ENCODE peak calls at places on chromosome 6, in eight cellular contexts. Q is H7; O is NCI-H146; C is stimulated activated CD4-positive, alpha-beta T cell treated with anti-CD3 and anti-CD28 coated beads, Interleukin-1b, Interleukin-23, amount 100 ng/mL, for 24 hours; G is spleen; Y is uterus; P is GM20000; H is body of pancreas. S is an unnamed sample.

GRCh38 chr6:160887616-160888015 is 104.0 kb upstream of the MAP3K4 start:
- DNase-seq in Q (no peak), O (no peak), C (no peak), G (no peak), Y (no peak), P (no peak), H (no peak), S (no peak)

GRCh38 chr6:144314003-144314485 is 28.9 kb downstream of the UTRN start:
- DNase-seq in Q (no peak), O (no peak), C (no peak), G (peak; percentile 81), Y (peak; percentile 59), P (no peak), H (peak; percentile 33), S (peak; percentile 80)

GRCh38 chr6:167116109-167116837 is 6.6 kb upstream of the CCR6 start:
- DNase-seq in Q (peak; percentile 77), O (no peak), C (no peak), G (no peak), Y (peak; percentile 49), P (no peak), H (peak; percentile 12), S (no peak)

GRCh38 chr6:168666751-168667427 is 225.9 kb downstream of the SMOC2 start:
- DNase-seq in Q (peak; percentile 52), O (no peak), C (no peak), G (no peak), Y (peak; percentile 25), P (no peak), H (no peak), S (no peak)

GRCh38 chr6:161319231-161319630 is 45.4 kb upstream of the AGPAT4 start:
- DNase-seq in Q (no peak), O (no peak), C (no peak), G (no peak), Y (no peak), P (no peak), H (no peak), S (no peak)

GRCh38 chr6:157314705-157315321 is 8.5 kb downstream of the TMEM242 start:
- DNase-seq in Q (peak; percentile 74), O (no peak), C (no peak), G (no peak), Y (no peak), P (peak; percentile 61), H (peak; percentile 29), S (peak; percentile 90)

GRCh38 chr6:71768356-71768755 is 118.0 kb upstream of the RIMS1 start:
- DNase-seq in Q (no peak), O (no peak), C (no peak), G (no peak), Y (no peak), P (no peak), H (no peak), S (no peak)

GRCh38 chr6:109442393-109442924 is 1.9 kb downstream of the SMPD2 start:
- DNase-seq in Q (no peak), O (no peak), C (no peak), G (no peak), Y (no peak), P (no peak), H (no peak), S (no peak)

GRCh38 chr6:133740784-133741183 is 148.1 kb upstream of the TCF21 start:
- DNase-seq in Q (no peak), O (no peak), C (no peak), G (no peak), Y (no peak), P (no peak), H (no peak), S (no peak)

GRCh38 chr6:133369755-133370154 is 128.6 kb downstream of the EYA4 start:
- DNase-seq in Q (no peak), O (peak; percentile 22), C (no peak), G (no peak), Y (no peak), P (no peak), H (no peak), S (no peak)

GRCh38 chr6:3623451-3624267 is 127.9 kb downstream of the PXDC1 start:
- DNase-seq in Q (no peak), O (no peak), C (no peak), G (peak; percentile 33), Y (no peak), P (no peak), H (no peak), S (peak; percentile 53)

GRCh38 chr6:107244742-107245470 is 129.6 kb upstream of the BEND3 start:
- DNase-seq in Q (no peak), O (no peak), C (no peak), G (no peak), Y (no peak), P (no peak), H (no peak), S (no peak)

GRCh38 chr6:108798672-108799355 is 49.4 kb upstream of the ARMC2 start:
- DNase-seq in Q (no peak), O (peak; percentile 57), C (no peak), G (peak; percentile 89), Y (peak; percentile 32), P (no peak), H (peak; percentile 41), S (peak; percentile 85)

GRCh38 chr6:41653642-41654432 is 15.6 kb downstream of the MDFI start:
- DNase-seq in Q (no peak), O (no peak), C (no peak), G (peak; percentile 23), Y (no peak), P (no peak), H (no peak), S (no peak)

GRCh38 chr6:147837540-147837939 is 329.1 kb downstream of the SAMD5 start:
- DNase-seq in Q (no peak), O (no peak), C (no peak), G (no peak), Y (no peak), P (no peak), H (no peak), S (no peak)

GRCh38 chr6:31728767-31729514 is at the start of gene DDAH2:
- DNase-seq in Q (peak; percentile 78), O (no peak), C (no peak), G (peak; percentile 86), Y (peak; percentile 38), P (no peak), H (no peak), S (no peak)

GRCh38 chr6:142356271-142356938 is 54.6 kb downstream of the ADGRG6 start:
- DNase-seq in Q (no peak), O (no peak), C (no peak), G (no peak), Y (no peak), P (no peak), H (no peak), S (no peak)

GRCh38 chr6:169659820-169660610 is 41.8 kb downstream of the WDR27 start:
- DNase-seq in Q (no peak), O (no peak), C (no peak), G (no peak), Y (no peak), P (no peak), H (no peak), S (peak; percentile 16)

GRCh38 chr6:32679501-32679900 is 13.0 kb upstream of the HLA-DQB1 start:
- DNase-seq in Q (no peak), O (no peak), C (no peak), G (no peak), Y (no peak), P (no peak), H (no peak), S (no peak)

GRCh38 chr6:52346503-52346902 is 15.4 kb upstream of the PAQR8 start:
- DNase-seq in Q (no peak), O (no peak), C (no peak), G (no peak), Y (no peak), P (no peak), H (no peak), S (no peak)

GRCh38 chr6:137112067-137112355 is 61.4 kb downstream of the IL22RA2 start:
- DNase-seq in Q (no peak), O (no peak), C (no peak), G (no peak), Y (no peak), P (no peak), H (no peak), S (peak; percentile 28)

GRCh38 chr6:154602708-154603107 is 92.2 kb upstream of the CNKSR3 start:
- DNase-seq in Q (no peak), O (no peak), C (no peak), G (no peak), Y (no peak), P (no peak), H (no peak), S (no peak)

GRCh38 chr6:4914412-4915159 is 89.3 kb downstream of the RPP40 start:
- DNase-seq in Q (no peak), O (no peak), C (no peak), G (no peak), Y (no peak), P (no peak), H (no peak), S (no peak)

GRCh38 chr6:137297887-137298286 is 78.7 kb upstream of the IFNGR1 start:
- DNase-seq in Q (peak; percentile 69), O (peak; percentile 16), C (no peak), G (no peak), Y (no peak), P (no peak), H (no peak), S (peak; percentile 69)

GRCh38 chr6:167255918-167256553 is 35.1 kb upstream of the UNC93A start:
- DNase-seq in Q (no peak), O (no peak), C (no peak), G (no peak), Y (no peak), P (no peak), H (no peak), S (no peak)

GRCh38 chr6:20367716-20368485 is 33.8 kb upstream of the E2F3 start:
- DNase-seq in Q (no peak), O (no peak), C (no peak), G (no peak), Y (no peak), P (no peak), H (no peak), S (no peak)

GRCh38 chr6:53306819-53307347 is 41.9 kb downstream of the ELOVL5 start:
- DNase-seq in Q (no peak), O (no peak), C (no peak), G (no peak), Y (no peak), P (peak; percentile 65), H (no peak), S (no peak)

GRCh38 chr6:99514089-99514488 is 1.1 kb downstream of the USP45 start:
- DNase-seq in Q (peak; percentile 29), O (peak; percentile 3), C (no peak), G (no peak), Y (no peak), P (no peak), H (no peak), S (peak; percentile 55)

GRCh38 chr6:26595669-26596269 is 984 bp upstream of the ABT1 start:
- DNase-seq in Q (peak; percentile 88), O (peak; percentile 92), C (peak; percentile 88), G (peak; percentile 96), Y (peak; percentile 94), P (peak; percentile 75), H (peak; percentile 95), S (peak; percentile 90)

GRCh38 chr6:167898673-167899311 is 72.1 kb downstream of the AFDN start:
- DNase-seq in Q (no peak), O (peak; percentile 23), C (no peak), G (no peak), Y (no peak), P (peak; percentile 21), H (no peak), S (peak; percentile 65)

GRCh38 chr6:3518356-3518841 is 61.5 kb upstream of the SLC22A23 start:
- DNase-seq in Q (no peak), O (peak; percentile 28), C (no peak), G (no peak), Y (peak; percentile 32), P (no peak), H (no peak), S (peak; percentile 33)

GRCh38 chr6:28922841-28923317 is 906 bp downstream of the TRIM27 start:
- DNase-seq in Q (peak; percentile 68), O (peak; percentile 72), C (no peak), G (no peak), Y (peak; percentile 29), P (peak; percentile 66), H (peak; percentile 47), S (peak; percentile 84)

GRCh38 chr6:47413752-47414516 is 63.7 kb upstream of the CD2AP start:
- DNase-seq in Q (peak; percentile 61), O (peak; percentile 51), C (no peak), G (no peak), Y (peak; percentile 17), P (peak; percentile 57), H (peak; percentile 57), S (peak; percentile 62)

GRCh38 chr6:11552390-11552789 is 14.8 kb downstream of the TMEM170B start:
- DNase-seq in Q (no peak), O (no peak), C (no peak), G (no peak), Y (no peak), P (no peak), H (no peak), S (no peak)